ENCODE peak calls at places on chromosome 22, in seven cellular contexts. Q is H1, R is neuronal stem cell, O is IMR-90, A is mesendoderm, Y is trophoblast cell, J is mesenchymal stem cell. X is an unnamed sample.

GRCh38 chr22:39530692-39531331 is 1.7 kb downstream of the RPS19BP1 start:
- DNase-seq in Q (no peak), O (peak; percentile 41), R (no peak), A (peak; percentile 90), J (peak; percentile 75), Y (peak; percentile 44), X (no peak)

GRCh38 chr22:47862394-47862793 is 1099.9 kb downstream of the TBC1D22A start:
- DNase-seq in A (no peak), Q (no peak), J (no peak), R (no peak), Y (no peak), O (no peak), X (no peak)

GRCh38 chr22:46084943-46085830 is 65.1 kb upstream of the PPARA start:
- DNase-seq in R (no peak), O (no peak), Y (no peak), J (no peak), Q (no peak), A (no peak), X (no peak)

GRCh38 chr22:37457093-37457893 is 28.9 kb downstream of the MFNG start:
- DNase-seq in A (peak; percentile 80), Y (peak; percentile 79), Q (peak; percentile 97), R (peak; percentile 70), O (peak; percentile 48), J (peak; percentile 65), X (peak; percentile 88)

GRCh38 chr22:32204856-32205722 is at the start of gene RFPL2:
- DNase-seq in R (peak; percentile 69), Y (peak; percentile 86), A (peak; percentile 93), J (peak; percentile 67), O (peak; percentile 1), Q (peak; percentile 79), X (peak; percentile 89)

GRCh38 chr22:49076300-49077035 is 751.2 kb downstream of the BRD1 start:
- DNase-seq in O (no peak), Q (no peak), A (peak; percentile 43), R (peak; percentile 18), J (no peak), Y (no peak), X (no peak)

GRCh38 chr22:19996694-19997384 is 19.8 kb downstream of the ARVCF start:
- DNase-seq in R (no peak), A (no peak), J (no peak), O (no peak), Y (no peak), Q (no peak), X (no peak)

GRCh38 chr22:45163074-45163416 is 680 bp upstream of the NUP50 start:
- DNase-seq in Q (no peak), A (peak; percentile 66), R (no peak), Y (peak; percentile 69), J (peak; percentile 67), O (peak; percentile 54), X (peak; percentile 42)

GRCh38 chr22:17172172-17172833 is 13.2 kb upstream of the HDHD5 start:
- DNase-seq in R (no peak), J (no peak), O (no peak), A (no peak), Y (peak; percentile 68), Q (no peak), X (peak; percentile 66)

GRCh38 chr22:19789828-19790227 is 29.2 kb downstream of the TBX1 start:
- DNase-seq in Y (no peak), O (no peak), R (no peak), J (no peak), Q (no peak), A (no peak), X (no peak)

GRCh38 chr22:17692841-17693240 is 54.3 kb downstream of the BCL2L13 start:
- DNase-seq in Y (peak; percentile 76), A (peak; percentile 18), Q (no peak), O (no peak), R (no peak), J (no peak), X (no peak)

GRCh38 chr22:31707519-31707918 is 42.4 kb downstream of the PRR14L start:
- DNase-seq in Q (no peak), A (no peak), R (no peak), O (no peak), Y (no peak), J (no peak), X (no peak)

GRCh38 chr22:44710474-44711235 is 8.7 kb downstream of the PRR5 start:
- DNase-seq in A (no peak), O (no peak), R (no peak), Q (no peak), Y (no peak), J (no peak), X (no peak)

GRCh38 chr22:39098026-39098425 is 982 bp downstream of the APOBEC3H start:
- DNase-seq in A (peak; percentile 62), Y (no peak), O (no peak), J (no peak), Q (no peak), R (no peak), X (peak; percentile 81)

GRCh38 chr22:22316589-22316988 is 72.0 kb downstream of the VPREB1 start:
- DNase-seq in R (no peak), Q (no peak), O (no peak), Y (no peak), J (no peak), A (peak; percentile 79), X (peak; percentile 67)
- H3K4ac ChIP-seq in R (no peak overlapping the region), Q (no peak overlapping the region), O (no peak overlapping the region), Y (no peak overlapping the region), J (no peak overlapping the region), A (no peak overlapping the region), X (no peak overlapping the region)

DNA sequence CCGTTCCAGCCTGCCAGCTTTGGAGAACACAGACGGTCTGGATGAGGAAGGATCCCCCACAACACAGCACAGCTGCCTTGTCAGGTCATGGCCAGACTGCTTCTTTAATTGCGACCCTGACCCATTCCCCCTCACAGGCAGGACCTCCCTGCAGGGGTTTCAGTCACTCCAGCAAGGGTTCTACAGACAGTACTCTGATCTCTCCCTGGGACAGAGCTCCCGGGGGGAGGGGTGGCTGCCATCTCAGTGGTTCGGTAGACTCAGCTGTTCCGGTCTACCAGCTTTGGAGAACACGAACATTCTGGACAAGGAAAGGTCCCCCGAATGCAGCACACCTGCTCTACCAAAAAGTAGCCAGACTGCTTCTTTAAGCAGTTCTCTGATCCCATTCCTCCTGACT is 173.4 kb downstream of the TTC28 start:
- DNase-seq in R (no peak), J (no peak), Q (no peak), A (no peak), O (no peak), Y (no peak), X (no peak)
- H2BK5ac ChIP-seq in R (no peak overlapping the region), J (peak overlapping the region; percentile 97), Q (no peak overlapping the region), A (no peak overlapping the region), O (no peak overlapping the region), Y (no peak overlapping the region), X (no peak overlapping the region)

DNA sequence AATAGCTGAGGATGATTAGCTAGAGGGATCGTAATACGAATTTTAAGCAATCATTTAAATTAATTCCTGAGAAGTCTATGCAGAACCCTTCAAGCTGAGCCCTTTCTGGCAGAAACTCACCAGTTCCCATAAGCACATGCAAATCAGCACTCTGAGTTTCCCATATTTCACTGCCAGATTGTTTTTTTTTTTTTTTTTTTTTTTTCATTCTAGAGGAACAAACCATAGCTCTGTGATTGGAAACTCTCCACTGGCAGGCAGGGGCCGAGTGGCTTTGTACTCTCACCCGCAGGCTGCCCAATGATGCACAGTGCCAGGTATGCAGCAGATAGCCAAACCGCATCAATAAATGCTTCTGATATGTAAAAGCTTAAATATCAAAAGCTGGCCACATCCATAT is 145.6 kb downstream of the EFCAB6 start:
- DNase-seq in Q (no peak), A (no peak), O (no peak), Y (no peak), R (no peak), J (no peak), X (no peak)
- H3K4ac ChIP-seq in Q (no peak overlapping the region), A (no peak overlapping the region), O (no peak overlapping the region), Y (no peak overlapping the region), R (no peak overlapping the region), J (no peak overlapping the region), X (no peak overlapping the region)

GRCh38 chr22:29431986-29432385 is 6.4 kb upstream of the RFPL1 start:
- DNase-seq in Q (no peak), Y (peak; percentile 31), J (no peak), R (no peak), O (no peak), A (peak; percentile 80), X (no peak)

GRCh38 chr22:29435236-29435635 is 3.1 kb upstream of the RFPL1 start:
- DNase-seq in Y (no peak), A (no peak), Q (no peak), O (no peak), J (no peak), R (no peak), X (no peak)

DNA sequence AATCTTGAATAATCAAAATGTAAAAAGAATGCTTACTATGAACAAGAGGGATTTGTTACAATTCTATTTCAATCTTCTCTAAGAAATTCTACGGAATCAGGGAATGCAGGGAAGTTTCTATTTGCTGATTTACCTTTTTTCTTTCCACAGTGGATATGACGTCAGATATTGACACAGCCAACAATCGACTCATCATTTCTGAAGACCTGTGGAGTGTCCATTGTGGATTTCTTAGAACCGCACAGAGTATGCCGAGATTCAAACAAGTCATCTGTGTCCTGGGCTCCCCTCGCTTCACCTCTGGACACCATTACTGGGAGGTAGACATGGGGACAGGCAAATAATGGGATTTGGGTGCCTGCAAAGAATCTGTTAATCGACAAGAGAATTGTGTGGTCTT is 4.1 kb upstream of the RFPL1 start:
- DNase-seq in J (no peak), Q (no peak), A (no peak), R (no peak), O (no peak), Y (no peak), X (no peak)
- H2BK5ac ChIP-seq in J (no peak overlapping the region), Q (no peak overlapping the region), A (no peak overlapping the region), R (no peak overlapping the region), O (no peak overlapping the region), Y (no peak overlapping the region), X (no peak overlapping the region)

GRCh38 chr22:35809816-35810215 is 92.1 kb downstream of the APOL5 start:
- DNase-seq in A (no peak), Y (peak; percentile 88), R (no peak), Q (no peak), J (no peak), O (no peak), X (no peak)

GRCh38 chr22:35808377-35808776 is 90.7 kb downstream of the APOL5 start:
- DNase-seq in J (no peak), O (no peak), Q (no peak), R (no peak), A (no peak), Y (no peak), X (no peak)

GRCh38 chr22:35804421-35804820 is 86.7 kb downstream of the APOL5 start:
- DNase-seq in Y (no peak), J (no peak), A (no peak), R (no peak), Q (no peak), O (no peak), X (no peak)

GRCh38 chr22:35802885-35803284 is 85.2 kb downstream of the APOL5 start:
- DNase-seq in R (no peak), O (no peak), Q (no peak), A (no peak), J (no peak), Y (no peak), X (no peak)

DNA sequence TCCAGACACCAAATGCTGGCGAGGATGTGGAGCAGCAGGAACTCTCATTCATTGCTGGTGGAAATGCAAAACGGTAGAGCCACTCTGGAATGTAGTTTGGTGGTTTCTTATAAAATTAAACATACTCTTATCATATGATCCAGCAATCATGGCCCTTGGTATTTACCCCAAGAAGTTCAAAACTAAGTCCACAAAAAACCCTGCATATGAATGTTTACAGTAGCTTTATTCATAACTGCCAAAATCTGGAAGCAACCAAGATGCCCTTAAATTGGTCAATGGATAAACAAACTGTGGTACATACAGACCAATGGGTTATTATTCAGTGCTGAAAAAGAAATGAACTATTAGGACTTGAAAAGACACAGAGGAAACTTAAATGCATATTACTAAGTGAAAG is 87.8 kb downstream of the APOL5 start:
- DNase-seq in Q (no peak), A (no peak), J (no peak), R (no peak), Y (no peak), O (no peak), X (no peak)
- H3K4ac ChIP-seq in Q (no peak overlapping the region), A (no peak overlapping the region), J (no peak overlapping the region), R (no peak overlapping the region), Y (no peak overlapping the region), O (no peak overlapping the region), X (no peak overlapping the region)

X was measured in H9.